ENCODE peak calls at places on chromosomes 11 and 22, in seven cellular contexts. O, X, I, N, Z, L and S are unnamed samples.

GRCh38 chr11:119148855-119149370 is at the start of gene ABCG4:
- DNase-seq in N (no peak), Z (no peak), X (no peak), I (no peak), L (no peak), O (no peak), S (no peak)

GRCh38 chr22:33697640-33698039 is 222.6 kb downstream of the LARGE1 start:
- DNase-seq in I (no peak), L (no peak), N (no peak), O (no peak), Z (no peak), X (no peak), S (no peak)

GRCh38 chr11:72781313-72782080 is 12.3 kb downstream of the STARD10 start:
- DNase-seq in I (no peak), X (peak; percentile 48), L (no peak), O (peak; percentile 9), Z (no peak), N (peak; percentile 65), S (no peak)

GRCh38 chr11:111472228-111472627 is 40.0 kb downstream of the BTG4 start:
- DNase-seq in Z (no peak), L (no peak), O (no peak), I (no peak), N (no peak), X (no peak), S (peak; percentile 44)

GRCh38 chr11:69949327-69949726 is 128.8 kb upstream of the ANO1 start:
- DNase-seq in L (peak; percentile 43), Z (peak; percentile 78), X (no peak), N (no peak), O (peak; percentile 64), I (no peak), S (peak; percentile 91)

GRCh38 chr22:50207383-50208031 is 6.7 kb downstream of the SELENOO start:
- DNase-seq in L (no peak), X (no peak), Z (no peak), O (no peak), I (no peak), N (peak; percentile 22), S (no peak)

GRCh38 chr11:82683029-82683428 is 50.6 kb downstream of the FAM181B start:
- DNase-seq in I (no peak), O (no peak), N (no peak), X (no peak), Z (no peak), L (no peak), S (no peak)

GRCh38 chr11:5274340-5274739 is 4.6 kb upstream of the HBE1 start:
- DNase-seq in I (no peak), O (no peak), X (no peak), N (no peak), Z (no peak), L (no peak), S (no peak)

GRCh38 chr22:43849731-43850130 is 12.6 kb downstream of the SULT4A1 start:
- DNase-seq in O (no peak), X (no peak), Z (no peak), I (no peak), N (peak; percentile 1), L (no peak), S (no peak)

GRCh38 chr11:123249354-123249753 is 54.3 kb upstream of the CLMP start:
- DNase-seq in Z (no peak), O (no peak), L (no peak), N (no peak), X (no peak), I (no peak), S (no peak)

GRCh38 chr11:111269146-111269868 is 23.8 kb downstream of the POU2AF2 start:
- DNase-seq in L (no peak), I (no peak), N (no peak), O (peak; percentile 22), Z (no peak), X (peak; percentile 25), S (no peak)

GRCh38 chr11:96486890-96487633 is 97.2 kb downstream of the JRKL start:
- DNase-seq in Z (no peak), X (no peak), L (no peak), O (peak; percentile 30), I (no peak), N (no peak), S (no peak)

GRCh38 chr11:122293298-122294023 is 177.4 kb upstream of the BLID start:
- DNase-seq in N (no peak), L (no peak), X (peak; percentile 60), Z (no peak), O (peak; percentile 46), I (no peak), S (no peak)

GRCh38 chr11:9047986-9048522 is 43.3 kb downstream of the SCUBE2 start:
- DNase-seq in Z (no peak), O (peak; percentile 77), L (no peak), N (no peak), I (no peak), X (no peak), S (no peak)

GRCh38 chr11:16936643-16937042 is 77.6 kb downstream of the PLEKHA7 start:
- DNase-seq in N (peak; percentile 30), Z (no peak), O (no peak), L (no peak), X (peak; percentile 26), I (no peak), S (no peak)

GRCh38 chr11:130732476-130732875 is 183.8 kb downstream of the SNX19 start:
- DNase-seq in N (no peak), X (no peak), O (no peak), Z (no peak), I (no peak), L (no peak), S (no peak)

GRCh38 chr11:61700221-61700620 is 20.0 kb downstream of the DAGLA start:
- DNase-seq in N (peak; percentile 82), O (peak; percentile 60), Z (peak; percentile 45), I (no peak), L (no peak), X (peak; percentile 38), S (no peak)

DNA sequence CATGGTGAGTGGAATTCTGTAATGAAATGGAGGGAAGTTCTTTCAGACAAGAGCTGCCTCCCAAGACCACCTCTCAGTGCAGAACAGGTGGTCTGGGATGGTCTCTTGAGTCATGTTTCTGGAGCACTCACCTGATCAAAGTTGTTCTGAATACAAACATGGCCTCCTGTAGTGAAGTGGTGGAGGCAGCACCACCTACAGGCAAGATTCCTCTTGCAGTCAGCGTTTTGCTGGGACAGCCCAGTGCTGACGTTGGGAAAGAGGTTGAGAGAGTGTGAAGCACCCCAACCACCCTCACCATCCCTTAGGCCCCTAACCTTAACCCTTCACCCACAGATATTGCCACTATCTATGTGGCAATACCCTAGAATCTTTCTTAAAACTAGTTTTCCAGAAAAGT is 371.4 kb downstream of the CADM1 start:
- DNase-seq in L (no peak), X (peak; percentile 65), Z (no peak), O (no peak), N (no peak), I (no peak), S (no peak)
- TF ChIP-seq CTCF in L (no peak), X (no peak), Z (no peak), O (no peak), N (no peak), I (no peak), S (peak; percentile 69)

GRCh38 chr22:25362215-25362882 is 142.9 kb downstream of the CRYBB2 start:
- DNase-seq in N (peak; percentile 63), O (peak; percentile 54), I (peak; percentile 65), L (peak; percentile 20), Z (no peak), X (peak; percentile 84), S (no peak)
- H3K27ac ChIP-seq in N (no peak overlapping the region), O (no peak overlapping the region), I (no peak overlapping the region), L (peak overlapping the region; percentile 17), Z (no peak overlapping the region), X (no peak overlapping the region), S (no peak overlapping the region)

DNA sequence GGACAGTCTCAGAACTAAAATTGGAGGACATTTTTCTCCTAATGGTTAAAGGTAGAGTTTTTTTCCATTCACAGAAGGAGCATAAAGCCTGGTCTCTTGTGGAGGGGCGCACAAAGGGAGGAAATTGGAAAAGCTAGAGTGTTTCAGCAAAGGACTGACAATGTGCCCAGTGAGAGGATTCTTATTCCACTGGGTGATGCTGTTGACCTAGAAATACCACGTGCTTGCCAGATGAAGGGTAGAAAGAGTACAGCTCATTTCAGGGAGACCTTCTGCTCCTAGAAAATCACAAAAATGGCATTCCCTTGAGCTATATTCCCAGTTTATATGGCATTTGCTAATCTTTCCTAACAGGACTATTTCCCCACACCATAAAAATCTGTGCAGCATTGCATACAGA is 21.1 kb downstream of the MS4A6E start:
- DNase-seq in O (no peak), Z (no peak), L (no peak), X (no peak), N (no peak), I (no peak), S (no peak)
- TF ChIP-seq CTCF in O (no peak), Z (no peak), L (peak; percentile 44), X (no peak), N (no peak), I (no peak), S (no peak)

GRCh38 chr11:134254433-134254832 is 1.1 kb downstream of the ACAD8 start:
- DNase-seq in O (no peak), L (no peak), N (no peak), Z (no peak), X (no peak), I (no peak), S (no peak)

GRCh38 chr11:134248910-134249480 is 4.2 kb downstream of the THYN1 start:
- DNase-seq in L (no peak), Z (no peak), N (no peak), X (no peak), O (no peak), I (no peak), S (no peak)

GRCh38 chr11:134253189-134253993 is at the start of the genes ACAD8 and THYN1:
- DNase-seq in X (peak; percentile 98), O (peak; percentile 98), L (peak; percentile 85), I (peak; percentile 97), Z (peak; percentile 95), N (peak; percentile 95), S (peak; percentile 82)

GRCh38 chr11:134252539-134253188 is 488 bp downstream of the THYN1 start:
- DNase-seq in N (no peak), I (peak; percentile 31), Z (no peak), L (no peak), O (peak; percentile 68), X (peak; percentile 46), S (no peak)

GRCh38 chr11:134250675-134251074 is 2.5 kb downstream of the THYN1 start:
- DNase-seq in N (no peak), O (no peak), X (no peak), Z (no peak), L (no peak), I (no peak), S (no peak)
- H3K27ac ChIP-seq in N (no peak overlapping the region), O (no peak overlapping the region), X (no peak overlapping the region), Z (no peak overlapping the region), L (no peak overlapping the region), I (no peak overlapping the region), S (no peak overlapping the region)

GRCh38 chr11:1455032-1455762 is 31.4 kb downstream of the MOB2 start:
- DNase-seq in O (no peak), L (no peak), N (no peak), I (no peak), X (no peak), Z (no peak), S (no peak)

GRCh38 chr11:1451781-1452470 is 34.7 kb downstream of the MOB2 start:
- DNase-seq in N (no peak), Z (no peak), X (no peak), I (no peak), L (no peak), O (no peak), S (no peak)

GRCh38 chr11:1454576-1454975 is 32.0 kb downstream of the MOB2 start:
- DNase-seq in O (no peak), X (no peak), N (no peak), L (no peak), I (no peak), Z (no peak), S (no peak)

GRCh38 chr11:1452744-1453143 is 33.8 kb downstream of the MOB2 start:
- DNase-seq in Z (no peak), I (no peak), X (no peak), N (no peak), L (no peak), O (no peak), S (no peak)

GRCh38 chr11:1453611-1454386 is 32.8 kb downstream of the MOB2 start:
- DNase-seq in L (no peak), X (no peak), N (peak; percentile 72), Z (no peak), I (no peak), O (no peak), S (peak; percentile 33)
- TF ChIP-seq CTCF in L (peak; percentile 66), X (no peak), N (no peak), Z (peak; percentile 31), I (peak; percentile 18), O (no peak), S (peak; percentile 64)